ENCODE peak calls at places on chromosomes 11 and 22, in five cellular contexts. K, F, M, R and O are unnamed samples.

GRCh38 chr22:43213962-43214361 is 27.0 kb upstream of the TTLL12 start:
- DNase-seq in K (no peak), F (no peak), M (no peak), R (no peak), O (no peak)

GRCh38 chr11:17287058-17287457 is 10.5 kb downstream of the NUCB2 start:
- DNase-seq in K (no peak), F (no peak), M (no peak), R (no peak), O (no peak)

GRCh38 chr22:26435327-26436093 is 6.5 kb downstream of the ASPHD2 start:
- DNase-seq in K (no peak), F (no peak), M (no peak), R (no peak), O (no peak)

GRCh38 chr11:70608568-70609314 is 210.4 kb downstream of the CTTN start:
- DNase-seq in K (no peak), F (no peak), M (peak; percentile 49), R (no peak), O (no peak)

GRCh38 chr11:29184939-29185890 is 831.6 kb downstream of the KCNA4 start:
- DNase-seq in K (no peak), F (no peak), M (peak; percentile 98), R (no peak), O (no peak)

GRCh38 chr11:128848815-128849455 is 18.2 kb downstream of the KCNJ1 start:
- DNase-seq in K (no peak), F (peak; percentile 51), M (peak; percentile 12), R (no peak), O (no peak)

GRCh38 chr11:118923721-118924587 is 1.8 kb downstream of the BCL9L start:
- DNase-seq in K (no peak), F (no peak), M (no peak), R (no peak), O (no peak)

GRCh38 chr11:6531267-6531752 is 34.2 kb downstream of the DNHD1 start:
- DNase-seq in K (no peak), F (no peak), M (peak; percentile 52), R (no peak), O (no peak)

GRCh38 chr11:5367461-5368074 is 16.0 kb upstream of the OR51M1 start:
- DNase-seq in K (no peak), F (no peak), M (peak; percentile 93), R (no peak), O (no peak)

GRCh38 chr11:2762031-2762380 is 62.2 kb upstream of the KCNQ1OT1 start:
- DNase-seq in K (no peak), F (no peak), M (no peak), R (peak; percentile 30), O (no peak)

GRCh38 chr11:122781378-122782040 is 56.8 kb upstream of the CRTAM start:
- DNase-seq in K (peak; percentile 68), F (peak; percentile 86), M (peak; percentile 90), R (peak; percentile 93), O (peak; percentile 82)

GRCh38 chr11:118497831-118498230 is 29.4 kb upstream of the TTC36 start:
- DNase-seq in K (no peak), F (no peak), M (peak; percentile 68), R (no peak), O (no peak)

GRCh38 chr11:67289226-67289650 is at the start of gene ANKRD13D:
- DNase-seq in K (no peak), F (no peak), M (no peak), R (no peak), O (no peak)

GRCh38 chr22:26461188-26461810 is 22.3 kb downstream of the HPS4 start:
- DNase-seq in K (peak; percentile 22), F (peak; percentile 42), M (peak; percentile 28), R (no peak), O (peak; percentile 40)

GRCh38 chr22:31650391-31650790 is 11.6 kb downstream of the PISD start:
- DNase-seq in K (no peak), F (no peak), M (peak; percentile 89), R (no peak), O (no peak)

GRCh38 chr22:31340765-31341247 is 5.3 kb downstream of the PATZ1 start:
- DNase-seq in K (no peak), F (no peak), M (no peak), R (no peak), O (no peak)

DNA sequence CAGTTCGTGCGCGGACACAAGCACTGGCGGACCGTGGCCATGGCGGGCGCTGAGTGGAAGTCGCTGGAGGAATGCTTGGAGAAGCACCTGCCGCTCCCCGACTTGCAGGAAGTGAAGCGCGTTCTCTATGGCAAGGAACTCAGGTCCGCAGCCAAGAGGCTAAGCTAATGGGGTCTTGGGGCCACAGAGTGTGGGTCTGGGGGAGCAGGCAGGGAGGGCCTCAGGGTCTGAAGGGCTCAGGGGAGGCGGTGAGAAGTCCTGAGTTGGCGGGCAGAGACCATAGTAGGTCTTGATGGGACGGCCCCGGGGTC is 188 bp downstream of the UPB1 start:
- DNase-seq in K (no peak), F (no peak), M (no peak), R (no peak), O (no peak)
- H3K9me3 ChIP-seq in K (no peaks in the 10 kb centered on the region), F (no peaks in the 10 kb centered on the region), M (peaks cover 2% of the 10 kb centered on the region), R (no peaks in the 10 kb centered on the region), O (no peaks in the 10 kb centered on the region)

DNA sequence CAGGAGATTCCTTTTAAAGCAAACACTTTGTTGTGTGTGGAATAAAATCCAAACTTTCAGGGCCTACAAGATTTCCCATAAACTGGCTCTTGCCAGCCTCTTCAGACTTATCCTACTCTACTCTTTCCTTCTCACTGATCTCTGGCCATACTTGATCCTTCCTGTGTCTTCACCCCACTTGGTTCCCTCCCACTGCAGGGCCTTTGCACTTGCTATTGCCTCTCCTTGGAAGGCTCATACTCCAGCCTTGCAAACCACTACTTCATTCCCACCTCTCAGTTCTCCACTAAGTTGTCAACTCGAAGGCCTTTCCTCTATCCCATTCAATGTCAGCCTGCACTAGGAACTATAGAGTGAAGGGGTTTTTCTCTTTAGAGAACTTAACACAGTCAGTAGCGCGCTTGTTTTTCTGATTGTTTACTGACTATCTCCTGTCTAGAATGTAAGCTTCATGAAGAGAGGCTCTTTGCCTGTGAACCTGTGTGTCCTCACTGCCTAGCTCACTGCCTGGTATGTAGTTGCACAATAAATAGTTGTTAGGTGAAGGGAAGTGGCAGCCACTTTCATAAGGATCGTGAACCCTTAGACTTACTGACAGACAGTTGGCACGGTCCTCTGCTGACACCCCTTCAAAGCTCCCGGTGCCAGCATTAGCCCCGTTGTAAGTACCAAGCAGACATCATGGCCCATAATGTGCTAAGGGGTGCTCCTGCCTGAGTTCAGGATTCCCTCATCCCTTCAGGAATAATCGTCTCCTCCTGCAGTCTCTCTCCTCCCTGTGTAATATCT is 833 bp upstream of the ME3 start:
- DNase-seq in K (no peak), F (no peak), M (no peak), R (no peak), O (no peak)
- H3K27ac ChIP-seq in K (no peak overlapping the region), F (peak overlapping the region; percentile 94), M (no peak overlapping the region), R (peak overlapping the region; percentile 90), O (peak overlapping the region; percentile 97)

GRCh38 chr11:64007629-64008282 is 21.5 kb downstream of the OTUB1 start:
- DNase-seq in K (peak; percentile 84), F (peak; percentile 84), M (no peak), R (peak; percentile 85), O (peak; percentile 89)
- TF ChIP-seq CTCF in K (peak; percentile 13), F (peak; percentile 53), M (no peak), R (no peak), O (peak; percentile 33)

GRCh38 chr22:35039625-35040024 is 26.3 kb upstream of the ISX start:
- DNase-seq in K (no peak), F (no peak), M (no peak), R (no peak), O (no peak)
- H3K9me3 ChIP-seq in K (no peaks in the 10 kb centered on the region), F (no peaks in the 10 kb centered on the region), M (peaks cover 17% of the 10 kb centered on the region), R (no peaks in the 10 kb centered on the region), O (no peaks in the 10 kb centered on the region)

GRCh38 chr22:37970864-37971263 is 13.5 kb downstream of the SOX10 start:
- DNase-seq in K (no peak), F (no peak), M (no peak), R (no peak), O (no peak)
- H3K27ac ChIP-seq in K (no peak overlapping the region), F (no peak overlapping the region), M (no peak overlapping the region), R (no peak overlapping the region), O (no peak overlapping the region)

GRCh38 chr22:22704156-22704946 is 59.9 kb downstream of the GGTLC2 start:
- DNase-seq in K (no peak), F (no peak), M (no peak), R (no peak), O (no peak)

GRCh38 chr22:22703715-22704114 is 59.3 kb downstream of the GGTLC2 start:
- DNase-seq in K (no peak), F (no peak), M (no peak), R (no peak), O (no peak)

GRCh38 chr22:22702874-22703570 is 58.6 kb downstream of the GGTLC2 start:
- DNase-seq in K (no peak), F (no peak), M (no peak), R (no peak), O (no peak)

GRCh38 chr22:22700631-22701030 is 56.2 kb downstream of the GGTLC2 start:
- DNase-seq in K (no peak), F (no peak), M (no peak), R (no peak), O (no peak)

DNA sequence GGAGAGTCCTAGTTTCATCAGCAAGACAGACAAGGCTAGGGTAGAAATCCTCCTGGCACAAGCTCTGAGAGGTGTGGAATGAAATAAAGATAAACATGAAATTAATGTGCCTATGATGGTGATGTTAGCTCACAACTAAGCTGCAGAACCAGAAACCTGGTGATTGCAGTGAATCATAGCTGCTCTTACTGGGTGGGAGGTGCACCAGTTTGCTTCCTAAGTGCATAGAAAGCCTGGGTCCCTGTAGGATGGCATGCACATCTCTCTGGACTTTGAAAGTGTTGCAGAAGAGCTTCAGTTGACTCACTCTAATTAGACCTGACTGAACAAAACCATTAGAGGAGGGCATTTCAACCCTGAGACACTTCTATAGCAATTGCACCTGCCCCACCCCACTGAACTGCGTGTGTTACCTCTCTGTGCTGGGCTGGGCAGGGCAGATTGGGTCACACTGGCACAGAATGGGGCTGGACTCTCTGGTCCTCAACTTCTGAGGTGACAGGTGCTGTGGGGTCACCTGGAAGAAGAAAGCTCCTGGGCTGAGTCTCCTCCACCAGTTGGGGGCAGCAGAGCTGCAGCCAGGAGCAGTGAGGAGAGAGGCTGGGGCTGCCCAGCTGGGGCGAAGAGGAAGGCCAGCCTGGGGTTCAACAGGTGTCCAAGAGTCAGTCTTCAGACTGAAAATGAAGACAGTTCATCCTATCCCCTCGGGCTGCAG is 57.9 kb downstream of the GGTLC2 start:
- DNase-seq in K (no peak), F (no peak), M (no peak), R (no peak), O (no peak)
- TF ChIP-seq CTCF in K (no peak), F (no peak), M (no peak), R (no peak), O (no peak)

GRCh38 chr11:35066783-35067476 is 72.0 kb upstream of the CD44 start:
- DNase-seq in K (no peak), F (no peak), M (no peak), R (no peak), O (no peak)
- H3K9me3 ChIP-seq in K (no peaks in the 10 kb centered on the region), F (peaks cover 20% of the 10 kb centered on the region), M (peaks cover 3% of the 10 kb centered on the region), R (peaks cover 13% of the 10 kb centered on the region), O (no peaks in the 10 kb centered on the region)